ENCODE peak calls at places on chromosomes 4 and X, in six cellular contexts. M is mesenchymal stem cell, N is H1, B is neuronal stem cell, O is IMR-90, L is trophoblast cell. X is an unnamed sample. For H3K4me1, the result is how much of the 10 kb centered on the place peaks cover.

GRCh38 chr4:143585548-143585947 is 72.0 kb downstream of the SMARCA5 start:
- DNase-seq in M (no peak), N (no peak), B (no peak), O (no peak), L (no peak), X (no peak)

GRCh38 chrX:48540015-48540350 is 469 bp downstream of the TBC1D25 start:
- DNase-seq in M (peak), N (no peak), B (peak), O (peak), L (no peak), X (no peak)

GRCh38 chr4:111274486-111274885 is 651.6 kb upstream of the PITX2 start:
- DNase-seq in M (no peak), N (no peak), B (no peak), O (no peak), L (no peak), X (no peak)

GRCh38 chr4:132839070-132839469 is 310.0 kb upstream of the PCDH10 start:
- DNase-seq in M (no peak), N (no peak), B (no peak), O (no peak), L (no peak), X (no peak)

GRCh38 chr4:170106899-170107298 is 17.1 kb upstream of the AADAT start:
- DNase-seq in M (no peak), N (no peak), B (no peak), O (no peak), L (no peak), X (no peak)

GRCh38 chr4:145557720-145558119 is 61.5 kb upstream of the MMAA start:
- DNase-seq in M (peak), N (peak), B (peak), O (peak), L (peak), X (peak)

GRCh38 chr4:7045961-7046921 is 3.1 kb downstream of the TADA2B start:
- DNase-seq in M (no peak), N (no peak), B (no peak), O (no peak), L (no peak), X (no peak)

GRCh38 chrX:16786791-16787735 is 797 bp downstream of the TXLNG start:
- DNase-seq in M (no peak), N (no peak), B (no peak), O (no peak), L (no peak), X (no peak)

GRCh38 chr4:147682755-147683154 is 1.2 kb downstream of the PRMT9 start:
- DNase-seq in M (peak), N (no peak), B (no peak), O (peak), L (no peak), X (no peak)

GRCh38 chr4:513327-513726 is 14.3 kb downstream of the PIGG start:
- DNase-seq in M (no peak), N (no peak), B (no peak), O (no peak), L (no peak), X (no peak)

GRCh38 chr4:170805352-170805751 is 715.6 kb upstream of the AADAT start:
- DNase-seq in M (no peak), N (no peak), B (no peak), O (no peak), L (no peak), X (peak)

GRCh38 chrX:101485212-101486064 is at the start of gene ARMCX4:
- DNase-seq in M (peak), N (peak), B (peak), O (peak), L (no peak), X (peak)

GRCh38 chr4:87209696-87210095 is 10.7 kb downstream of the KLHL8 start:
- DNase-seq in M (no peak), N (no peak), B (no peak), O (no peak), L (peak), X (no peak)

GRCh38 chrX:24563291-24564010 is 83.7 kb downstream of the PCYT1B start:
- DNase-seq in M (no peak), N (no peak), B (no peak), O (no peak), L (no peak), X (no peak)

GRCh38 chrX:49063715-49064114 is 4.9 kb downstream of the CCDC120 start:
- DNase-seq in M (no peak), N (no peak), B (no peak), O (no peak), L (no peak), X (no peak)

GRCh38 chr4:98092833-98093439 is 50.3 kb downstream of the STPG2 start:
- DNase-seq in M (peak), N (no peak), B (no peak), O (peak), L (peak), X (no peak)

GRCh38 chr4:85741921-85742591 is 267.1 kb downstream of the ARHGAP24 start:
- DNase-seq in M (no peak), N (no peak), B (no peak), O (no peak), L (no peak), X (no peak)

GRCh38 chr4:77167866-77168265 is 10.9 kb downstream of the CCNG2 start:
- DNase-seq in M (no peak), N (no peak), B (no peak), O (no peak), L (no peak), X (no peak)

GRCh38 chr4:180717451-180717850 is 1525.8 kb upstream of the TENM3 start:
- DNase-seq in M (peak), N (no peak), B (no peak), O (peak), L (no peak), X (no peak)

GRCh38 chrX:118345045-118345400 is 883 bp upstream of the WDR44 start:
- DNase-seq in M (no peak), N (no peak), B (no peak), O (no peak), L (no peak), X (no peak)

GRCh38 chrX:10612215-10612614 is 8.2 kb downstream of the MID1 start:
- DNase-seq in M (peak), N (no peak), B (no peak), O (peak), L (peak), X (no peak)

GRCh38 chr4:151719045-151719743 is 41.6 kb downstream of the GATB start:
- DNase-seq in M (no peak), N (no peak), B (no peak), O (no peak), L (no peak), X (no peak)

GRCh38 chr4:10098770-10099139 is 17.8 kb downstream of the WDR1 start:
- DNase-seq in M (peak), N (no peak), B (no peak), O (peak), L (no peak), X (no peak)

GRCh38 chr4:54076673-54077072 is 12.3 kb upstream of the CHIC2 start:
- DNase-seq in M (no peak), N (no peak), B (no peak), O (peak), L (peak), X (no peak)

GRCh38 chr4:109041463-109041862 is 261.0 kb downstream of the COL25A1 start:
- DNase-seq in M (peak), N (no peak), B (no peak), O (peak), L (peak), X (no peak)

GRCh38 chrX:114798902-114799301 is 215.0 kb downstream of the HTR2C start:
- DNase-seq in M (peak), N (no peak), B (no peak), O (no peak), L (no peak), X (no peak)

DNA sequence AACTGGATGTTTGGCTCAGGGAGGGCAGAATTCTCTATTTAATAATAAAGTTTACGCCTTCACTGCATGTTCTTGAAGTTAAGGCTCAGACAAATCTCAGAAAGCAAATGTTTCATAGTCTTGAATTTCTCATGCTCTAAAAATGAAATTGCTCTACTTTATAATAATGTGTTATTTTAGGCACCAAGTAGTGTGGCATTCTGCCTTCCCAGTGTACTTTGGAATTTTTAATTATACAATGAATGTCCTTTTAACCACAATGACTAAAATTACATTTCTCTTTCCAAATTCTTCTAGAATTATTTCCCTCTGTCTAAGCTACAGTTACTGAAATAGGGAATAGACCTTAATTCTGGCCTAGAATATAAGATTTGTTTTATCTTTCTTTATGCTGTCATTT is 97.9 kb upstream of the PDE5A start:
- DNase-seq in M (no peak), N (no peak), B (no peak), O (peak), L (no peak), X (no peak)
- H3K4me1 ChIP-seq in M (under half), N (under half), B (under half), O (under half), L (under half), X (under half)

DNA sequence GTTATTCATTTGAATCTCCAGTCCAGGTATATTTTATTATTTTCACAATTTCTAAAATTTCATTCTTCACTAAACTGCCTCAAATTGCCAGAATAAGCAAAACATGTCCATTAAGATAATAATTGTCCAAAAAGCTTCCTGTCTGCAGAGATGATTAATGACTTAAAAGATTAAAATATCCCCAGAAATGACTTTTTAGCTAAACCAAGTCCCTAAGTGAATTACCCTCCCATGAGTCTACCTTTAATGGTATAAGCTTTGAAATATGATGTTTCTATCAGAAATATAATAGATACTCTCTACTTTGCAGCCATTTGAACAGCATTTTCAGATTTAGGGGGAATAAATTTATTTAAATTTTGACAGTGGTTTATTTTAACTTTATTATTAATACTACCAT is 289.2 kb upstream of the EMCN start:
- DNase-seq in M (no peak), N (no peak), B (no peak), O (no peak), L (no peak), X (no peak)
- H3K14ac ChIP-seq in M (no peak), N (no peak), B (no peak), O (no peak), L (no peak), X (no peak)

GRCh38 chr4:113675731-113676707 is 85.5 kb downstream of the CAMK2D start:
- DNase-seq in M (peak), N (no peak), B (no peak), O (peak), L (no peak), X (no peak)

GRCh38 chr4:113674251-113674650 is 87.3 kb downstream of the CAMK2D start:
- DNase-seq in M (no peak), N (no peak), B (no peak), O (no peak), L (no peak), X (no peak)

GRCh38 chr4:113674733-113675132 is 86.8 kb downstream of the CAMK2D start:
- DNase-seq in M (no peak), N (no peak), B (no peak), O (no peak), L (no peak), X (no peak)

GRCh38 chr4:113678651-113679050 is 82.9 kb downstream of the CAMK2D start:
- DNase-seq in M (no peak), N (no peak), B (no peak), O (peak), L (no peak), X (no peak)

GRCh38 chr4:113677333-113677732 is 84.2 kb downstream of the CAMK2D start:
- DNase-seq in M (no peak), N (no peak), B (no peak), O (no peak), L (no peak), X (no peak)
- H3K4me1 ChIP-seq in M (under half), N (under half), B (under half), O (under half), L (under half), X (under half)

DNA sequence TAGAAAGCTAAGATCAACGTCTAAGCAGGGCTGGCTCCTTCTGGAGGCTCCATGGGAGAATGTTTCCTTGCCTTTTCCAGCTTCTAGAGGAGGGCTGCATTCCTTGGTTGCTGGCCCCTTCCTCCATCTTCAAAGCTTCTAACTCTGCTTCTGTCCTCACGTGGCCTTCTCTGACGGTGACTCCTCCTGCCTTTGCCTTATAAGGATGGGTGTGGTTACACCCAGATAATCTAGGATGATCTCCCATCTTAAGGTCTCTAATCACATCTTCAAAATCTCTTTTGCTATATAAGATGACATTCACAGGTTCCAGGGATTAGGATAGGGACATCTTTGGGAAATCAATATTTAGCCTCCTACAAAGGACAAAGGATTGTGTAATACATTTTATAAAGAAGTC is 1.6 kb downstream of the CCNQ start:
- DNase-seq in M (no peak), N (no peak), B (no peak), O (no peak), L (no peak), X (no peak)
- H3K14ac ChIP-seq in M (no peak), N (no peak), B (no peak), O (no peak), L (no peak), X (no peak)

DNA sequence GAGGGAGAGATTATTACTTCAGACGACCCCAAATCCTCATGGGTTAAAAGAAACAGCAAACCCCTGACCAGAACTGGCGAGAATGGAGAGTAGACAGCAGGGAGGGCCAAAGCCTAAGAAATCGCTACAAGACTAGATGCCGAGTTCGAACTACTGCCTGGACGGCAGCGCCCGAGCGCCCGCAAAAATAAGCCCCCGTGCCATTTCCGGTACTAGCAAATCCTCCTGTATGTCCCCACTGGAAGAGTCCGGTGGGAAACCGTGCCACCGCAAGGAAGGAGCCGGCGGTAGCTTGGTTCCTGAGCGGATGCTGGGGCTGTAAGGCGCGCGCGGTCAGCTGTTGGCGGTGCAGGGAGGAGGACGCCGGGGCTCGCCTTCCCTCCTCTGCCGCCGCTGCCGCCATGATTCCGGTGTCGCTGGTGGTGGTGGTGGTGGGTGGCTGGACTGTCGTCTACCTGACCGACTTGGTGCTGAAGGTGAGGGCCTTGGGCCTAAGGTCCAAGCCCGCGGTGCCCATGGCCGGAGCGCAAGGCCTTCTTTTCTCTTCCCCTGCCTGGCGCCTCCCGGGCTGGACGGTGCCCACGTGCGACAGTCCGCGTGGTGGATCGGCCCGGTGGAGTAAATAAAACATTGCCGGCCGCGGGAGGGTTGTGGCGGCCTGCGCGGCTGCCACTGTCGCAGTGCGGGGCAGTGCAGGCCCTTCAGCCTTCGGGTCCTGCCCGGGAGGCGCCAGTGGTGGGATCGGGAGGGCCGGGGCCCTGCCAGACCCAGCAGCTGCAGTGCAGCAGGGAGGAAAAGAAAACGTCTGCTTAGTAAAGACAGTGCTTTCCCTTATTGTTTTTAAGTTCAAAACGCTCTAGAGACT is at the start of gene MBTPS2:
- DNase-seq in M (peak), N (peak), B (peak), O (peak), L (peak), X (peak)
- H3K4me1 ChIP-seq in M (under half), N (under half), B (under half), O (under half), L (under half), X (under half)

GRCh38 chrX:30533261-30533660 is 44.3 kb downstream of the TASL start:
- DNase-seq in M (peak), N (no peak), B (no peak), O (peak), L (peak), X (no peak)
- H3K14ac ChIP-seq in M (no peak), N (no peak), B (no peak), O (no peak), L (no peak), X (no peak)

GRCh38 chr4:139689093-139689722 is 23.6 kb downstream of the MGST2 start:
- DNase-seq in M (peak), N (no peak), B (no peak), O (peak), L (no peak), X (no peak)
- H3K4me1 ChIP-seq in M (under half), N (under half), B (under half), O (under half), L (under half), X (under half)

GRCh38 chrX:39397561-39398200 is 596.4 kb downstream of the MID1IP1 start:
- DNase-seq in M (no peak), N (no peak), B (no peak), O (no peak), L (no peak), X (no peak)

GRCh38 chrX:39396358-39396995 is 595.2 kb downstream of the MID1IP1 start:
- DNase-seq in M (no peak), N (no peak), B (no peak), O (no peak), L (no peak), X (no peak)

GRCh38 chrX:39398973-39399268 is 597.7 kb downstream of the MID1IP1 start:
- DNase-seq in M (no peak), N (no peak), B (no peak), O (no peak), L (no peak), X (no peak)

GRCh38 chrX:39399387-39399786 is 598.1 kb downstream of the MID1IP1 start:
- DNase-seq in M (no peak), N (no peak), B (no peak), O (no peak), L (no peak), X (no peak)

DNA sequence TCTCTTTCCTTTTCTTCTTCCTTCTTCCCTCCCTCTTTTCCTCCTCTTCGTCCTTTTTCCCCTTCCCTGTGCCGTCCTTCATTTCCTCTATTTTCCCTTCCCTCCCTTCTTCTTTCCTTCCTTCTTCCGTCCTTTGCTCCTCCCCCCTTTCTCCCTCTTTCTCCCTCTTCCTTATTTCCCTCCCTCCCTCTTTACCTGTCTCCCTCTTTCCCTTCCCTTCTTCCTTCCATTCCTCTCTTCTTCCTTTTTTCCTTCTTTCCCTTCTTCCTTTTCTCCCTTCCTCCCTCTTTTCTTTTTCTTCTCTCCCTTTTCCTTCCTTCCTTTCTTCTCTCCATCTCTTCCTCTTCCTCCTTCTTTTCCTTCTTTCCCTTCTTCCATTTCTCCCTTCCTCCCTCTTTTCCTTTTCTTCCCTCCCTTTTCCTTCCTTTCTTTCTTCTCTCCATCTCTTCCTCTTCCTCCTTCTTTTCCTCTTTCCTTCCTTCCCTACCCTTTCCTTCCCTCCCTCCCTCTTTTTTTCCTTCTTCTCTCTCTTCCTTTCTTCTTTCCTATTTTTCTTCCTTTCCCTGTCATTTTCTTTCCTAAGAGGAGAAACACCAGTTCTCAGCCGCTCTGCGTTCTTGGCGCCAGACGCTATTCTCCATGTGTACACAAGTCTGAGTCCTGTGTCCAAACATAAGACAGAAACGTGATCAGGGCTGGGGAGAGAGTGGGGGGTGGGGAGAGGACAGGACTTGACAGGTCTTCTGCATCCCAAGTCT is 597.1 kb downstream of the MID1IP1 start:
- DNase-seq in M (no peak), N (no peak), B (no peak), O (no peak), L (no peak), X (no peak)
- H3K14ac ChIP-seq in M (no peak), N (no peak), B (no peak), O (no peak), L (no peak), X (no peak)

GRCh38 chr4:31039382-31039781 is 319.2 kb downstream of the PCDH7 start:
- DNase-seq in M (no peak), N (no peak), B (no peak), O (no peak), L (no peak), X (no peak)
- H3K4me1 ChIP-seq in M (under half), N (under half), B (under half), O (under half), L (under half), X (under half)

X was measured in H9.